ENCODE peak calls at places on chromosomes 5 and 9, in eight cellular contexts. S is right cardiac atrium, V is mammary epithelial cell, R is psoas muscle, T is AG04450, H is IMR-90, I is ovary, F is iPS DF 6.9. N is an unnamed sample.

GRCh38 chr5:39599721-39600431 is 175.1 kb upstream of the DAB2 start:
- DNase-seq in S (no peak), V (peak), R (no peak), T (no peak), H (peak), I (no peak), F (no peak), N (peak)

GRCh38 chr9:109989296-109989695 is 209.3 kb downstream of the PALM2AKAP2 start:
- DNase-seq in S (no peak), V (no peak), R (no peak), T (no peak), H (peak), I (no peak), F (no peak), N (peak)

GRCh38 chr5:54567996-54568395 is 50.4 kb downstream of the SNX18 start:
- DNase-seq in S (no peak), V (no peak), R (no peak), T (no peak), H (no peak), I (no peak), F (no peak), N (no peak)

GRCh38 chr9:76136986-76137385 is 246.5 kb downstream of the PCSK5 start:
- DNase-seq in S (no peak), V (peak), R (no peak), T (peak), H (peak), I (no peak), F (no peak), N (peak)

GRCh38 chr9:127050581-127050980 is 71.9 kb downstream of the ANGPTL2 start:
- DNase-seq in S (no peak), V (no peak), R (no peak), T (no peak), H (no peak), I (no peak), F (no peak), N (no peak)

GRCh38 chr9:134314039-134314949 is 12.0 kb upstream of the RXRA start:
- DNase-seq in S (peak), V (no peak), R (peak), T (no peak), H (no peak), I (peak), F (no peak), N (no peak)

GRCh38 chr5:52878671-52879070 is 91.0 kb downstream of the ITGA1 start:
- DNase-seq in S (no peak), V (peak), R (no peak), T (no peak), H (peak), I (no peak), F (no peak), N (peak)

GRCh38 chr9:211036-211435 is 3.6 kb upstream of the DOCK8 start:
- DNase-seq in S (no peak), V (no peak), R (no peak), T (no peak), H (no peak), I (no peak), F (no peak), N (no peak)

GRCh38 chr9:30015073-30015472 is 2369.4 kb upstream of the ACO1 start:
- DNase-seq in S (no peak), V (no peak), R (no peak), T (no peak), H (no peak), I (no peak), F (no peak), N (peak)

GRCh38 chr5:73745806-73746205 is 119.8 kb downstream of the ARHGEF28 start:
- DNase-seq in S (no peak), V (no peak), R (no peak), T (no peak), H (no peak), I (no peak), F (no peak), N (no peak)

GRCh38 chr9:90310523-90310879 is 332.1 kb downstream of the DIRAS2 start:
- DNase-seq in S (no peak), V (no peak), R (no peak), T (no peak), H (no peak), I (no peak), F (no peak), N (no peak)

GRCh38 chr5:84115727-84116126 is 269.0 kb downstream of the EDIL3 start:
- DNase-seq in S (no peak), V (no peak), R (no peak), T (no peak), H (peak), I (no peak), F (no peak), N (no peak)

GRCh38 chr5:54551906-54552305 is 34.3 kb downstream of the SNX18 start:
- DNase-seq in S (no peak), V (no peak), R (no peak), T (no peak), H (no peak), I (no peak), F (no peak), N (no peak)

GRCh38 chr5:167294861-167295685 is 996.4 kb upstream of the WWC1 start:
- DNase-seq in S (no peak), V (peak), R (no peak), T (peak), H (peak), I (no peak), F (peak), N (peak)

GRCh38 chr9:96121162-96121561 is 180.8 kb downstream of the HSD17B3 start:
- DNase-seq in S (no peak), V (no peak), R (no peak), T (no peak), H (no peak), I (no peak), F (no peak), N (no peak)

GRCh38 chr5:98770911-98771322 is 2.5 kb upstream of the RGMB start:
- DNase-seq in S (no peak), V (peak), R (no peak), T (no peak), H (peak), I (no peak), F (no peak), N (peak)

DNA sequence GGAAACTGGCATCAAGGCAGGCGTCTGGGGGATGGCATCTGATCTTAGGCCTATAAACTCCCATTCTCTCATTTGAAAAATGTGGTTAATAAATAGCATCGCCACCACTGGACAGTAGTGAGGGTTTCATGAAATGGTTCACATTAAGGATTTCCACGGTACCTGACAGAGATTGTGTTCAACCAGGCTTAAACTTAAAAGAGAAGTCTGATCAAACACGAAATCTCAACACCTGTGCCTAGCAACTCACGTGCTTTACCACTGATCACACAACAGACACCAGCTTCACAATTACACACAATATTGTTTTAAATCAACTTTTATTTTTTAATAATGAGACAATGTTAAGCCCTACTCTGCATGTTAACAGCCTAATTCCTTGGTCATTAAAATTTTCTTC is 2.9 kb downstream of the DENND1A start:
- DNase-seq in S (no peak), V (no peak), R (no peak), T (no peak), H (no peak), I (no peak), F (no peak), N (no peak)
- H3K4me3 ChIP-seq in S (no peak), V (no peak), R (no peak), T (no peak), H (no peak), I (no peak), F (no peak), N (no peak)

DNA sequence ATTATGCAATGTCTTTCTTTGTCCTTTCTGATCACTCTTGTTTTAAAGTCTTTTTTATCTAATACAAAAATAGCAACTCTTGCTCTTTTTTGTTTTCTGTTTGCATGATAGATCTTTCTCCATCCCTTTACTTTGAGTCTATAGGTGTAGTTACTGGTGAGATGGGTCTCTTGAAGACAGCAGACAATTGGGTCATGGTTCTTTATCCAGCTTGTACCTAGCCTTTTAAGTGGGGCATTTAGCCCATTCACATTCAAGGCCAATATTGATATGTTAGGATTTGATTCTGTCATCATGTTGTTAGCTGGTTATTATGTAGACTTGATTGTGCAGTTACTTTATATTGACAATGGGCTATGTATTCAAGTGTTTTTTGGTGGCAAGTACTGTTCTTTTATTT is 245.9 kb upstream of the TARS1 start:
- DNase-seq in S (no peak), V (no peak), R (no peak), T (no peak), H (no peak), I (no peak), F (no peak), N (no peak)
- H3K4me3 ChIP-seq in S (no peak), V (no peak), R (no peak), T (no peak), H (no peak), I (no peak), F (no peak), N (no peak)

GRCh38 chr9:137296214-137297059 is 5.6 kb downstream of the NRARP start:
- DNase-seq in S (peak), V (no peak), R (no peak), T (no peak), H (peak), I (peak), F (no peak), N (peak)
- H3K4me3 ChIP-seq in S (peak), V (no peak), R (peak), T (no peak), H (no peak), I (peak), F (peak), N (no peak)

GRCh38 chr5:115284021-115284420 is 12.4 kb downstream of the CCDC112 start:
- DNase-seq in S (no peak), V (no peak), R (no peak), T (no peak), H (no peak), I (no peak), F (no peak), N (no peak)
- H3K4me3 ChIP-seq in S (no peak), V (no peak), R (no peak), T (no peak), H (no peak), I (no peak), F (no peak), N (no peak)

DNA sequence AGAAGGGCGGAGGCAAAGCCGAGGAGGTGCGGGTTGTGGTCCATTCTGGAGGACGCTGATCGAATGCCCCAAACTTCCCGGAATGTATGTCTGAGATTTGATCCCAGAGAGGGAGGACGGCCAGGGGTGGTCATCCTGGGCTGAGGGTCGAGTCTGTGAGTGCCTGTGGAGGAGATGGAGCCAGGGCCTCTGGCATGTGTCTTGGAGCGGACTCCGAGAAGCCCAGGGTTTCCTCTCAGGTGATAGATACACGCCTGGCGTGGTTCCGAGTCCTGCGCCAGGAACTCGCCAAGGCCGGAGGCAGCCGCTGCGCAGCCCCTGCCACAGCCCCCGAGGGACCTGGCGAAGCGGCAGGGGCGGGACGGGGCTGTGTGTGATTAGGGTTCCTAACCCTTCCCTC is 363 bp downstream of the ZNF454 start:
- DNase-seq in S (peak), V (no peak), R (no peak), T (no peak), H (no peak), I (peak), F (no peak), N (no peak)
- H3K4me3 ChIP-seq in S (peak), V (no peak), R (peak), T (peak), H (peak), I (peak), F (peak), N (peak)

N was measured in astrocyte of the spinal cord.